ENCODE peak calls at places on chromosome 15, in seven cellular contexts. I, G, U, R, X, Z and P are unnamed samples.

GRCh38 chr15:83092309-83092976 is 15.0 kb upstream of the TM6SF1 start:
- DNase-seq in R (no peak), U (no peak), I (no peak), X (no peak), G (no peak), Z (peak), P (no peak)

GRCh38 chr15:70276401-70276800 is 178.7 kb upstream of the TLE3 start:
- DNase-seq in I (no peak), R (no peak), Z (no peak), G (no peak), X (no peak), U (no peak), P (no peak)

GRCh38 chr15:78808550-78808949 is 2.7 kb downstream of the ADAMTS7 start:
- DNase-seq in Z (no peak), R (peak), I (no peak), G (no peak), U (no peak), X (peak), P (peak)

GRCh38 chr15:40016224-40016865 is 22.6 kb downstream of the SRP14 start:
- DNase-seq in I (no peak), R (no peak), U (no peak), G (no peak), X (no peak), Z (no peak), P (no peak)

GRCh38 chr15:78075490-78076230 is 1.9 kb downstream of the TBC1D2B start:
- DNase-seq in R (peak), I (peak), Z (peak), G (no peak), X (no peak), U (peak), P (no peak)

GRCh38 chr15:63606333-63606732 is 9.1 kb downstream of the FBXL22 start:
- DNase-seq in U (no peak), Z (no peak), X (no peak), G (no peak), R (no peak), I (no peak), P (no peak)

GRCh38 chr15:61088675-61089074 is 140.4 kb downstream of the RORA start:
- DNase-seq in R (no peak), U (no peak), G (no peak), Z (no peak), I (no peak), X (no peak), P (no peak)

GRCh38 chr15:42079401-42079908 is 14.9 kb downstream of the PLA2G4D start:
- DNase-seq in I (no peak), R (no peak), X (no peak), Z (no peak), U (peak), G (no peak), P (no peak)

GRCh38 chr15:90637693-90638092 is 79.5 kb upstream of the BLM start:
- DNase-seq in X (peak), U (no peak), Z (no peak), I (no peak), R (peak), G (no peak), P (no peak)

GRCh38 chr15:43828061-43828657 is 1.4 kb downstream of the WDR76 start:
- DNase-seq in I (no peak), Z (no peak), R (no peak), X (no peak), U (no peak), G (no peak), P (no peak)

GRCh38 chr15:60713096-60714084 is 234.4 kb upstream of the ICE2 start:
- DNase-seq in U (no peak), I (no peak), X (no peak), R (no peak), Z (no peak), G (no peak), P (no peak)

GRCh38 chr15:90231028-90232017 is 2.4 kb downstream of the CIB1 start:
- DNase-seq in G (peak), U (no peak), R (no peak), I (no peak), Z (peak), X (no peak), P (no peak)

GRCh38 chr15:77030928-77031375 is 36.0 kb downstream of the PSTPIP1 start:
- DNase-seq in Z (no peak), G (no peak), X (no peak), R (no peak), U (no peak), I (no peak), P (no peak)

GRCh38 chr15:26028086-26028740 is 165.1 kb upstream of the ATP10A start:
- DNase-seq in R (no peak), U (peak), Z (no peak), G (no peak), X (no peak), I (no peak), P (no peak)